ENCODE peak calls at places on chromosomes 16 and 17, in five cellular contexts. X is HepG2, D is GM12891, Y is H1, F is K562. L is an unnamed sample.

GRCh38 chr16:86550281-86550680 is 4.8 kb downstream of the MTHFSD start:
- DNase-seq in X (no peak), D (no peak), Y (no peak), F (no peak), L (no peak)

GRCh38 chr17:9324864-9325263 is 250.8 kb downstream of the STX8 start:
- DNase-seq in X (peak), D (no peak), Y (no peak), F (no peak), L (no peak)

GRCh38 chr16:86584726-86585721 is 6.7 kb downstream of the FOXL1 start:
- DNase-seq in X (no peak), D (no peak), Y (no peak), F (no peak), L (no peak)

GRCh38 chr17:64505320-64506200 is 529 bp downstream of the DDX5 start:
- DNase-seq in X (peak), D (peak), Y (no peak), F (peak), L (peak)

GRCh38 chr16:53952215-53953208 is 248.6 kb downstream of the FTO start:
- DNase-seq in X (no peak), D (no peak), Y (no peak), F (no peak), L (no peak)

GRCh38 chr17:37425268-37425667 is 18.6 kb downstream of the TADA2A start:
- DNase-seq in X (no peak), D (no peak), Y (no peak), F (no peak), L (no peak)

GRCh38 chr16:88491560-88492310 is 38.7 kb downstream of the ZFPM1 start:
- DNase-seq in X (no peak), D (no peak), Y (no peak), F (peak), L (no peak)

GRCh38 chr17:7914771-7915610 is 1.1 kb downstream of the RNF227 start:
- DNase-seq in X (no peak), D (no peak), Y (no peak), F (no peak), L (no peak)

GRCh38 chr17:68011199-68011665 is 15.0 kb upstream of the C17orf58 start:
- DNase-seq in X (peak), D (peak), Y (no peak), F (peak), L (peak)

GRCh38 chr17:40090234-40091111 is 9.9 kb downstream of the NR1D1 start:
- DNase-seq in X (no peak), D (no peak), Y (no peak), F (no peak), L (no peak)

GRCh38 chr17:82215095-82215971 is 2.7 kb upstream of the CCDC57 start:
- DNase-seq in X (peak), D (no peak), Y (no peak), F (peak), L (no peak)

GRCh38 chr16:1283996-1284592 is 25.3 kb upstream of the UBE2I start:
- DNase-seq in X (no peak), D (no peak), Y (no peak), F (no peak), L (no peak)

GRCh38 chr16:2762711-2763110 is 10.3 kb downstream of the SRRM2 start:
- DNase-seq in X (no peak), D (no peak), Y (no peak), F (no peak), L (no peak)

GRCh38 chr17:20206591-20206990 is 197.4 kb downstream of the SPECC1 start:
- DNase-seq in X (no peak), D (no peak), Y (no peak), F (no peak), L (no peak)

GRCh38 chr16:19980866-19981265 is 92.8 kb downstream of the GPR139 start:
- DNase-seq in X (peak), D (no peak), Y (no peak), F (peak), L (no peak)

GRCh38 chr17:48547839-48548686 is 3.2 kb upstream of the HOXB2 start:
- DNase-seq in X (no peak), D (no peak), Y (no peak), F (peak), L (no peak)

GRCh38 chr16:80158766-80159165 is 382.0 kb upstream of the DYNLRB2 start:
- DNase-seq in X (no peak), D (no peak), Y (no peak), F (no peak), L (no peak)

GRCh38 chr17:40564883-40565744 is at the start of gene CCR7:
- DNase-seq in X (no peak), D (no peak), Y (no peak), F (peak), L (no peak)

GRCh38 chr17:18039535-18040286 is 503 bp downstream of the GID4 start:
- DNase-seq in X (no peak), D (peak), Y (no peak), F (no peak), L (peak)

GRCh38 chr17:14133104-14133503 is 63.8 kb downstream of the COX10 start:
- DNase-seq in X (no peak), D (no peak), Y (no peak), F (no peak), L (no peak)

GRCh38 chr16:19785081-19785480 is 67.0 kb downstream of the IQCK start:
- DNase-seq in X (no peak), D (no peak), Y (no peak), F (no peak), L (no peak)

GRCh38 chr16:67247698-67248400 is 568 bp upstream of the FHOD1 start:
- DNase-seq in X (no peak), D (no peak), Y (no peak), F (no peak), L (no peak)

GRCh38 chr16:27547134-27547533 is 2.6 kb downstream of the GTF3C1 start:
- DNase-seq in X (no peak), D (no peak), Y (no peak), F (peak), L (no peak)

GRCh38 chr17:65463242-65463641 is 98.2 kb downstream of the AXIN2 start:
- DNase-seq in X (no peak), D (no peak), Y (no peak), F (no peak), L (no peak)

GRCh38 chr17:37094391-37094790 is 145.6 kb downstream of the AATF start:
- DNase-seq in X (no peak), D (no peak), Y (no peak), F (no peak), L (no peak)

GRCh38 chr17:60102632-60103047 is 23.9 kb upstream of the HEATR6 start:
- DNase-seq in X (no peak), D (no peak), Y (no peak), F (no peak), L (no peak)

GRCh38 chr17:574061-574460 is 140.6 kb downstream of the VPS53 start:
- DNase-seq in X (no peak), D (no peak), Y (no peak), F (no peak), L (no peak)

GRCh38 chr17:71188811-71189492 is 931.9 kb upstream of the SOX9 start:
- DNase-seq in X (no peak), D (no peak), Y (no peak), F (no peak), L (no peak)

GRCh38 chr16:14485131-14485551 is 144.9 kb downstream of the PARN start:
- DNase-seq in X (peak), D (no peak), Y (no peak), F (no peak), L (no peak)

GRCh38 chr16:50537533-50538290 is 10.5 kb upstream of the NKD1 start:
- DNase-seq in X (no peak), D (no peak), Y (no peak), F (no peak), L (no peak)

GRCh38 chr17:81200695-81201580 is 21.8 kb downstream of the CEP131 start:
- DNase-seq in X (peak), D (peak), Y (no peak), F (peak), L (peak)

DNA sequence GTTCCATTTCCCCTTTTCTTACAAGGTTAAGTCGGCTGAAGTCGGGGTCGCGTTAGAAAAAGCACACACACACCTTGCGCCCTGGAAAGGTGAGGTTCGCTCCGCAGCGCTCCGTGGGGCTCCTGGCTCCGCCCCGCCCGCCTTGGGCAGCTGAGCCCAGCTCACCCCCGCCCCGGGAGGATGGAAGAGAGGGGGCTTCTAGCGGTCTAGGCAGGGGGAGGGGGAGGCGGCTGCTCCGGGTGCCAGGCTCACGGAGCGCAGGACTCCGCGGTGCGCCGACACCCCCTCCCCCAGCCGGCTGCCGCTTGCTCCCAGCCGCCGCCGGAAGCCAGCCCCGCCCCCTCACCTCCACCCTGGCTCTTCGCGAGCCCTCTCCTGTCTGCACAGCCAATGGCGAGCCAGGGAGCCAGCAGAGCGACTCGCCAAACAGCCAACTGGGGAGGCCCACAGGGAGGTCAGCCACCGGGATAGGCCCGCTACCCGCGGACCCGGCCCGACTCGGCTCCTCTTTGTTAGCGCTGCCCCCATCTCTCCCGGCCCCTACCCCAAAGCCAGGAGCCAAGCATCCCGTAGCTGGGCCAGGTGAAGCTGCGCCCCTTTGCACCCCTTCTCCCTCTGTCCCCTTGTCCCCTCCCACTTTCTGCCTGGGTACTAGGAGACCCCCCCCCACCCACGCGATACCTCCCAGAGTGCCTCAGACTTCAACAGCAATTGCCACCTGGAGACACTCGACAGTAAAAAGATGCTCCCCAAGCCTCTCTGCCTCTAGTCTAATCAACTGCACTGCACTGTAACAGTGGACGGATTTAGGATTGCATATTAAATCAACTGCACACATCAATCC is 30.2 kb downstream of the FAM222B start:
- DNase-seq in X (peak), D (peak), Y (peak), F (peak), L (peak)
- TF ChIP-seq POLR2A in X (no peak), D (peak), Y (no peak), F (peak), L (peak)

DNA sequence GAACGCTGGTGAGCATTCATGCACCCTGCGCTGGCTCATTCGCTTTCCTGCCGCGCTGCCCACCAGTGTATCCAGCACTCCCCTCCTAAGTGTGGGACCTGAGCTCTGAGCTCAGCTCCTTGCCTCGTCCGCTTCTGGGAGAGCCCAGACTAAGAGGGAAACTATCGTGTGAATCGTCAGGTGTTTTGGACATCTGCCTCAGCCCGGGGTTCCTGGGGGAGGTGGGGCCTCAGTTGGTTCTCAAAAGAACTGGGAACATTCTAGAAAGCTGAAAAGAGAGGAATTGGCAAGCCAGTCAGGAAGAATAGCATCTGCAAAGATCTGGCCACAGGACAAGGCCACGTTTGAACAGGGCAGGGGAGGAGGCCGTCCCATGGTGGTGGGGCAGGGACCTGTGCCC is 205.4 kb upstream of the CIBAR2 start:
- DNase-seq in X (no peak), D (no peak), Y (no peak), F (no peak), L (no peak)
- TF ChIP-seq POLR2AphosphoS5 in X (no peak), D (no peak), Y (no peak), F (no peak), L (no peak)

DNA sequence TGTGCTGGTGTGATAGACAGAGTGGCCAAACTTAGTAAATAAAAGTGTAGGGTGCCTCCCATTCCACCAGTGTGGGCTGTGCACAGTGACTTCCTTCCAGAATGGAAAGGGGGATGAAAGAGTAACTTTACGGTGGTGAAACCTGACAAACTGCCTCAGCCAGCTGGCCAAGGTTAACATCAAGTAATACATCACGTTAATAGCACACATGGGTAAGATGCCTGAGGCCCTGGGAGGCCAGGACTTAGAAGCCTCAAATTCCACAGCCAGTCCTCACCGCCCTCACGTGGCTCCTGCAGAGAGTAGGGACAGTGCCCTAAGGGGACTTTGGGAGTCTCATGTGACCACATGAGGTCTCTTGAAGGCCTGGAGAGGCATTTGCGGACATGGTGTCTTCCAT is 14.1 kb downstream of the RMI2 start:
- DNase-seq in X (no peak), D (no peak), Y (no peak), F (no peak), L (no peak)
- TF ChIP-seq TAF1 in X (no peak), D (no peak), Y (no peak), F (no peak), L (no peak)

GRCh38 chr17:74799097-74799496 is 23.0 kb upstream of the NAT9 start:
- DNase-seq in X (no peak), D (no peak), Y (no peak), F (no peak), L (no peak)

GRCh38 chr17:74797824-74798223 is 21.7 kb upstream of the NAT9 start:
- DNase-seq in X (no peak), D (no peak), Y (no peak), F (no peak), L (no peak)

GRCh38 chr17:74801896-74802295 is 25.8 kb upstream of the NAT9 start:
- DNase-seq in X (no peak), D (no peak), Y (no peak), F (no peak), L (no peak)

GRCh38 chr17:74798239-74798707 is 22.1 kb upstream of the NAT9 start:
- DNase-seq in X (no peak), D (no peak), Y (no peak), F (no peak), L (no peak)

DNA sequence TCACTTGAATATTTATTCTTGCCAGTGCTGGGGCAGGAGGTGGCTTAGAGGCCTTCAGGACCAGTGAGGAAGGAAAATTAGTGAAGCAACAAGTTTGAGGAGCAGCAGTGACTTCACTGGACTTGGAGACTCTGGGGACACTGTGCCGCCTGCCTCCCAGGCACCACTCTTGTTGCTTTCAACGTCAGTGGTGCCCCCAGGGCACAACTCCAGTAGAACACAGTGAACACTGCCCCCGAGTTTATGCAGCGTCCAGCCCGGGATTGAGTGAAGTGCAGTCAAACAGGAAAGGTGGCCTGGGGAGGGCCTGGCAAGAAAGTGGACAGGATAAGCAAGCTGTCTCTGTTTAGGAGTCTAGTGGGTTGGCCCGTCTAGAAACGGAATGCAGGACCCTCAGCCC is 24.4 kb upstream of the NAT9 start:
- DNase-seq in X (no peak), D (no peak), Y (no peak), F (no peak), L (no peak)
- TF ChIP-seq POLR2A in X (no peak), D (no peak), Y (no peak), F (no peak), L (no peak)

DNA sequence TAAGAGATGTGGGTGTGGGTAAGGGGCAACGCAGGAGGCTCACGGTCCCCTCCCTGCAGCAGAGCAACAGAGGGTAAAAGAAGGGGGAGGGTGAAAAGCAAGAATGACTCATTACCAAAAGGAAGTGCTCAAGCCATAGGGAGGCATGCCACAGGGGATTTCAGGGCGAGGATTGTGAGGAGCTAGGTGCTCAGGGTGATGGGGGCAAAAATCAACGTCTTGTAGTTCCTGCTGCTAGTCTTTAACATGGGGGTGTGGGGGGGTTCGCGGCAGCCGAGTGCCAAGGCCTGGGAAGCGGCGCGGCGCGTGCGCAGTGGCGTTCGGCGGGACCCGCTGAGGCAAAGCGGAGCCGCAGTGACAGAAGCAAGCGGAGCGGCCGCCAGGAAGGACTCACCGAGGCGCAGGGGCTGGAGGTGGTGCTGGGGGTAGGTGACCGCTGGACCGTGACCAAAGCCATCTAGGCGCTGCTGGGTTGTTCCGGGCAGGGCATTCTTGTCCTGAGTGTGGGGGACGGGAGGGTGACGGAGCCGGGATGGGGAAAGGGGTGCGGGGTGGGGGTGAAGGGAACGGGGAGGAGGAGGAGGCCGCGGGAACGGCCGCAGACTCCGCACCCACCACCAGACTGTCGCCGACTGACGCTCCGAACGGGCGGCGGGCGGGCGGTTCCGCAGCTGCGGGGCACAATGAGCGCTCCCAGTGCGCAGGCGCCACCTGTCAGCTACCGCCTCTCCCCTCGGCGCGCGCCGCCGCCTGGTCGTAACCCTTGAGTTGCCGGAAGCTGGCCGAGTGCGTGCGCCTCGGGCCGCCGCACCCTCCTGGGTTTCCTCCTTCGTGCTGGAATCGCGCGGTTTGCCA is at the start of gene SSH2:
- DNase-seq in X (peak), D (peak), Y (no peak), F (peak), L (peak)
- TF ChIP-seq POLR2AphosphoS5 in X (peak), D (peak), Y (no peak), F (peak), L (peak)

GRCh38 chr17:78130439-78131101 is at the start of gene TMC8:
- DNase-seq in X (peak), D (no peak), Y (no peak), F (peak), L (peak)

GRCh38 chr17:78132767-78133178 is 2.2 kb downstream of the TMC8 start:
- DNase-seq in X (no peak), D (no peak), Y (no peak), F (no peak), L (no peak)

GRCh38 chr17:78133179-78133951 is 2.8 kb downstream of the TMC8 start:
- DNase-seq in X (no peak), D (no peak), Y (no peak), F (no peak), L (no peak)

GRCh38 chr17:78131172-78132085 is 858 bp downstream of the TMC8 start:
- DNase-seq in X (no peak), D (no peak), Y (no peak), F (no peak), L (no peak)

DNA sequence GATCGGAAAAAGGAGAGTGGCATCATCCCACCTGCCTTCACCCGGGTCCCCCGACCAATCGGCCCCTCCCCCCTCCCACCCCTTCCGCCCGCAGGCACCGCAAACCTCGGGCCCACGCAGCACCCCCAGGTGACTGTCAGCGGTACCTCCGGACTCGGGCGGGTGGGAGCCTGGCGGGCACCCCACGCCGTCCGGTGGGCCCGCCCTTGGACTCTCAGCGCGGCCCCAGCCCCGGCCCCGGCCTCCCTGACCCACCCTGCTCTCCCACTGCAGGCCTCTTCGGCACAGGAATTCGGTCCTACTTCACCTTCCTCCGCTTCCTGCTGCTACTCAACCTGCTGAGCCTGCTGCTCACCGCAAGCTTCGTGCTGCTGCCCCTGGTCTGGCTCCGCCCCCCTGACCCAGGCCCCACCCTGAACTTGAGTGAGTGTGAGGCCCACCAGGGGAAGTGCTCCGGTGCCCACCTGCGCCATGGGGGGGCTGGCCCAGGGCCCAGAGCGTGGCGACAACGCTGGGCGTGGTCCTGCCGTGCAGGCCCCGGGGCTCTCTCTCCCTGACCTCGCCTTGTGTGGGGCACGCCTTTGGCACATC is 1.6 kb downstream of the TMC8 start:
- DNase-seq in X (no peak), D (no peak), Y (no peak), F (no peak), L (no peak)
- TF ChIP-seq TAF1 in X (peak), D (no peak), Y (no peak), F (no peak), L (no peak)

GRCh38 chr17:76585048-76585648 is 512 bp downstream of the ST6GALNAC2 start:
- DNase-seq in X (no peak), D (no peak), Y (no peak), F (no peak), L (no peak)
- TF ChIP-seq POLR2A in X (no peak), D (no peak), Y (no peak), F (no peak), L (no peak)

GRCh38 chr17:41811549-41812175 is at the start of gene P3H4:
- DNase-seq in X (peak), D (peak), Y (no peak), F (peak), L (peak)
- TF ChIP-seq POLR2AphosphoS5 in X (peak), D (no peak), Y (no peak), F (no peak), L (no peak)

L was measured in GM12892.